ENCODE peak calls at places on chromosome 6, in nine cellular contexts. M, O, I, S, N, A, Y, T and P are unnamed samples.

GRCh38 chr6:7468382-7469081 is 72.9 kb upstream of the DSP start:
- DNase-seq in Y (no peak), I (peak; percentile 33), N (peak; percentile 64), M (peak; percentile 86), T (no peak), O (no peak), A (no peak), S (no peak), P (peak; percentile 68)

GRCh38 chr6:40587240-40588069 is at the start of gene LRFN2:
- DNase-seq in N (peak; percentile 39), I (peak; percentile 8), O (peak; percentile 86), M (peak; percentile 65), T (peak; percentile 93), Y (peak; percentile 89), S (peak; percentile 93), A (peak; percentile 84), P (peak; percentile 67)

GRCh38 chr6:106568518-106568917 is 60.8 kb downstream of the RTN4IP1 start:
- DNase-seq in I (no peak), O (no peak), S (no peak), N (no peak), Y (no peak), A (no peak), M (no peak), T (no peak), P (no peak)

GRCh38 chr6:149864578-149865535 is 698 bp upstream of the LRP11 start:
- DNase-seq in O (no peak), A (peak; percentile 40), S (peak; percentile 25), I (no peak), N (peak; percentile 52), T (no peak), M (no peak), Y (peak; percentile 20), P (peak; percentile 81)

GRCh38 chr6:41288025-41288777 is 1.7 kb upstream of the TREM1 start:
- DNase-seq in A (no peak), S (no peak), N (no peak), I (no peak), O (no peak), M (no peak), T (no peak), Y (no peak), P (peak; percentile 35)

GRCh38 chr6:121506761-121507754 is 71.6 kb downstream of the GJA1 start:
- DNase-seq in O (no peak), N (no peak), T (no peak), S (no peak), Y (no peak), M (no peak), A (no peak), I (no peak), P (peak; percentile 54)

GRCh38 chr6:132096245-132096644 is 145.1 kb upstream of the CCN2 start:
- DNase-seq in N (no peak), A (no peak), M (no peak), T (no peak), I (no peak), S (no peak), Y (no peak), O (no peak), P (no peak)

GRCh38 chr6:140105857-140106256 is 731.4 kb upstream of the CITED2 start:
- DNase-seq in O (no peak), T (no peak), N (peak; percentile 2), S (no peak), M (no peak), Y (peak; percentile 17), A (peak; percentile 13), I (no peak), P (peak; percentile 30)

GRCh38 chr6:10406556-10406955 is 8.3 kb downstream of the TFAP2A start:
- DNase-seq in S (no peak), I (no peak), A (no peak), N (no peak), O (no peak), M (no peak), Y (no peak), T (no peak), P (no peak)

GRCh38 chr6:18034798-18035202 is 47.4 kb upstream of the KIF13A start:
- DNase-seq in Y (no peak), T (no peak), I (no peak), O (peak; percentile 39), A (peak; percentile 19), M (no peak), S (no peak), N (no peak), P (peak; percentile 34)

GRCh38 chr6:11120273-11121005 is 8.9 kb upstream of the ERVFRD-1 start:
- DNase-seq in Y (no peak), I (no peak), N (no peak), S (no peak), M (no peak), A (no peak), O (no peak), T (no peak), P (peak; percentile 55)

GRCh38 chr6:165060636-165061190 is 248.7 kb downstream of the C6orf118 start:
- DNase-seq in M (no peak), I (peak; percentile 44), Y (no peak), S (no peak), N (no peak), T (no peak), O (no peak), A (no peak), P (no peak)

GRCh38 chr6:40894962-40895799 is 143.8 kb downstream of the UNC5CL start:
- DNase-seq in M (peak; percentile 65), T (peak; percentile 51), I (peak; percentile 17), Y (peak; percentile 46), O (peak; percentile 67), A (peak; percentile 72), S (peak; percentile 69), N (peak; percentile 50), P (peak; percentile 62)

GRCh38 chr6:167576050-167576741 is 250.5 kb upstream of the AFDN start:
- DNase-seq in O (no peak), N (no peak), M (no peak), S (no peak), Y (no peak), I (no peak), T (peak; percentile 36), A (no peak), P (no peak)

GRCh38 chr6:138597336-138597735 is 98.0 kb upstream of the NHSL1 start:
- DNase-seq in I (peak; percentile 34), M (no peak), S (no peak), N (no peak), A (no peak), T (no peak), Y (no peak), O (no peak), P (peak; percentile 4)

DNA sequence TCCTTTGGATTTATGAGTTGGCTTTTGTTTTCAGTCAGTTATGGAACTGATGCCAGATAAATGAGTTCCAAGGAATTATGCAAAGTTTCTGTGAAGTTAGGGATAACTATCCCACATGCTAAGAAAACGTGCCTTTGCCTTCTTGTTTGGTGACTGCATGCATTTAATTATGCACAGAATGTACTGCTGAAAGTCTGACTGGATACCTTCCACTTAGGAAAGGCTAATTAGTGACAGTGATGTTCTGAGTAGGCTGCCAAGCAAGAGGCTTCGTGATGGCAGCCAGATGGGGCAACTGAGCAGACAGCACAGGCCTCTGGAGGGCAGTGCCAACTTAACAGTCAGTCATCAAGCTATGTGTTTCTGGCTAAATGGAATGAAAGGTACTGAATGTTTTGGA is 289.9 kb downstream of the CD109 start:
- DNase-seq in A (no peak), Y (no peak), M (no peak), N (no peak), S (no peak), O (no peak), I (peak; percentile 94), T (no peak), P (peak; percentile 11)
- TF ChIP-seq CTCF in A (no peak), Y (no peak), M (no peak), N (peak; percentile 15), S (no peak), O (no peak), I (peak; percentile 61), T (no peak), P (peak; percentile 28)

GRCh38 chr6:26521485-26522391 is 16.4 kb upstream of the HMGN4 start:
- DNase-seq in O (peak; percentile 77), T (peak; percentile 71), S (peak; percentile 91), I (no peak), Y (peak; percentile 64), A (peak; percentile 64), M (peak; percentile 90), N (peak; percentile 71), P (peak; percentile 72)
- TF ChIP-seq CTCF in O (no peak), T (no peak), S (no peak), I (peak; percentile 29), Y (peak; percentile 45), A (peak; percentile 16), M (peak; percentile 43), N (peak; percentile 46), P (no peak)

DNA sequence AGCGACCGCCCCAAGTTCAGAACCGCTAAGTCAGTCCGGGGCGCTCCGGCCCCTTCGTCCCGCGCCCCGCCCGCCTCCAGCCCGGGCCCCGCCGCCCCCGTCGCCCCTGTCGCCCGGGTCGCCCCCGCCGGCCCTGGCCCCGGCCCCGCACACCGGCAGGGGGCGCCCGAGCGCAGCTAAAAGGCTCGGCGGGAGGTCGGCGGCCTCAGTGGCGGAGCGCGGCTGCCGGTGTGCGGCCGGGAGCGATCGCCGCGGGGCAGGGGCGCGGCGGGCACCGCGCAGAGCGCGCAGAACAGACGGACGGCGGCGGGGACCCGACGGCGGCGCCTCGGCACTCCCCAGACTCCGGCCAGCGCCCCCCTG is at the start of gene FNDC1:
- DNase-seq in O (no peak), I (no peak), A (no peak), Y (peak; percentile 65), M (peak; percentile 58), S (peak; percentile 81), N (peak; percentile 44), T (peak; percentile 68), P (no peak)
- TF ChIP-seq CTCF in O (no peak), I (peak; percentile 11), A (no peak), Y (no peak), M (no peak), S (peak; percentile 29), N (peak; percentile 70), T (no peak), P (no peak)

GRCh38 chr6:13427838-13428527 is 59.4 kb downstream of the GFOD1 start:
- DNase-seq in Y (no peak), S (no peak), I (no peak), N (no peak), A (no peak), M (no peak), O (no peak), T (no peak), P (no peak)
- TF ChIP-seq CTCF in Y (no peak), S (peak; percentile 25), I (no peak), N (no peak), A (no peak), M (no peak), O (no peak), T (no peak), P (no peak)

GRCh38 chr6:118935331-118935668 is 341 bp upstream of the MCM9 start:
- DNase-seq in T (no peak), Y (no peak), S (no peak), A (no peak), O (no peak), N (no peak), I (no peak), M (no peak), P (no peak)
- TF ChIP-seq CTCF in T (no peak), Y (no peak), S (no peak), A (no peak), O (no peak), N (no peak), I (no peak), M (no peak), P (no peak)

GRCh38 chr6:161736796-161737292 is 463.0 kb upstream of the AGPAT4 start:
- DNase-seq in N (no peak), A (no peak), M (no peak), T (no peak), Y (no peak), I (no peak), O (no peak), S (no peak), P (no peak)
- TF ChIP-seq CTCF in N (no peak), A (no peak), M (no peak), T (no peak), Y (no peak), I (no peak), O (no peak), S (no peak), P (no peak)

GRCh38 chr6:154277578-154278128 is 79.0 kb downstream of the IPCEF1 start:
- DNase-seq in N (no peak), I (no peak), S (no peak), Y (no peak), T (no peak), A (no peak), O (no peak), M (no peak), P (no peak)
- TF ChIP-seq CTCF in N (peak; percentile 9), I (no peak), S (no peak), Y (no peak), T (peak; percentile 17), A (no peak), O (no peak), M (no peak), P (no peak)